ENCODE peak calls at places on chromosomes 11 and 22, in six cellular contexts. H is GM12865; X is stimulated activated CD8-positive, alpha-beta memory T cell treated with anti-CD3 and anti-CD28 coated beads, Interleukin-15, amount 100 ng/mL, for 4 hours; B is COR-L47; F is NB4; D is SJSA1. K is an unnamed sample.

GRCh38 chr11:31397239-31397834 is 27.7 kb downstream of the DNAJC24 start:
- DNase-seq in H (peak), F (peak), D (peak), X (no peak), B (peak), K (no peak)

GRCh38 chr11:19817870-19818269 is 105.2 kb downstream of the NAV2 start:
- DNase-seq in B (no peak), H (no peak), F (no peak), D (no peak), X (no peak), K (no peak)

GRCh38 chr22:28674121-28674563 is 5.5 kb downstream of the TTC28 start:
- DNase-seq in X (no peak), D (peak), H (peak), B (no peak), F (peak), K (peak)

GRCh38 chr22:36447634-36448033 is 33.8 kb downstream of the TXN2 start:
- DNase-seq in D (no peak), F (peak), X (no peak), H (no peak), B (no peak), K (peak)

GRCh38 chr11:1226981-1227550 is 4.2 kb downstream of the MUC5B start:
- DNase-seq in B (no peak), X (no peak), H (no peak), F (no peak), D (no peak), K (no peak)

GRCh38 chr11:134024420-134025085 is 44.3 kb upstream of the JAM3 start:
- DNase-seq in B (no peak), H (no peak), F (no peak), D (peak), X (no peak), K (no peak)

GRCh38 chr11:79168530-79169110 is 272.2 kb downstream of the TENM4 start:
- DNase-seq in H (no peak), F (no peak), B (no peak), D (no peak), X (no peak), K (no peak)

GRCh38 chr22:49533886-49534285 is 293.8 kb downstream of the BRD1 start:
- DNase-seq in D (no peak), F (no peak), B (no peak), X (no peak), H (no peak), K (no peak)

GRCh38 chr11:116275634-116276033 is 497.2 kb downstream of the BUD13 start:
- DNase-seq in F (no peak), H (peak), B (no peak), X (no peak), D (no peak), K (no peak)

GRCh38 chr22:43109921-43110443 is 568 bp upstream of the BIK start:
- DNase-seq in B (no peak), X (no peak), H (no peak), D (no peak), F (no peak), K (no peak)

GRCh38 chr22:32055069-32055468 is 12.0 kb downstream of the SLC5A1 start:
- DNase-seq in B (no peak), H (no peak), F (no peak), X (no peak), D (no peak), K (no peak)

GRCh38 chr11:7826316-7826715 is 29.6 kb upstream of the OR5P2 start:
- DNase-seq in F (no peak), H (no peak), B (no peak), D (no peak), X (no peak), K (no peak)

GRCh38 chr11:122116591-122116990 is 576 bp upstream of the BLID start:
- DNase-seq in D (no peak), H (no peak), X (no peak), F (no peak), B (no peak), K (no peak)

GRCh38 chr11:8985462-8985861 is 18.3 kb downstream of the NRIP3 start:
- DNase-seq in X (no peak), D (no peak), B (no peak), H (no peak), F (no peak), K (no peak)

GRCh38 chr11:72430743-72431570 is 3.4 kb downstream of the CLPB start:
- DNase-seq in X (no peak), H (peak), F (peak), D (no peak), B (peak), K (peak)

GRCh38 chr11:7072401-7073028 is 16.3 kb upstream of the RBMXL2 start:
- DNase-seq in H (no peak), F (no peak), B (no peak), X (no peak), D (no peak), K (no peak)

GRCh38 chr11:117600261-117600783 is 196.7 kb downstream of the DSCAML1 start:
- DNase-seq in H (no peak), D (no peak), X (no peak), B (peak), F (no peak), K (no peak)

GRCh38 chr11:3221408-3222002 is 2.9 kb upstream of the MRGPRG start:
- DNase-seq in X (no peak), H (no peak), B (no peak), D (no peak), F (no peak), K (no peak)

GRCh38 chr11:109062445-109062844 is 359.5 kb upstream of the C11orf87 start:
- DNase-seq in F (no peak), B (no peak), X (no peak), H (no peak), D (no peak), K (no peak)

GRCh38 chr11:110919241-110919893 is 207.1 kb upstream of the ARHGAP20 start:
- DNase-seq in H (peak), B (no peak), X (no peak), D (no peak), F (no peak), K (no peak)

GRCh38 chr11:2810401-2811205 is 75.0 kb downstream of the CDKN1C start:
- DNase-seq in D (no peak), H (no peak), F (no peak), X (no peak), B (no peak), K (no peak)

GRCh38 chr22:11598492-11599440 is 3929.2 kb upstream of the OR11H1 start:
- DNase-seq in H (no peak), F (no peak), X (no peak), B (no peak), D (no peak), K (no peak)

GRCh38 chr11:8217926-8218325 is 45.8 kb downstream of the LMO1 start:
- DNase-seq in F (no peak), D (no peak), H (no peak), B (no peak), X (no peak), K (no peak)

GRCh38 chr11:43943931-43944751 is 1.7 kb downstream of the C11orf96 start:
- DNase-seq in X (no peak), B (no peak), H (no peak), F (no peak), D (peak), K (no peak)

GRCh38 chr22:27241430-27242110 is 560.0 kb downstream of the MN1 start:
- DNase-seq in F (no peak), X (no peak), H (no peak), B (no peak), D (no peak), K (no peak)

GRCh38 chr22:36775589-36775965 is 342 bp downstream of the IFT27 start:
- DNase-seq in D (no peak), F (no peak), H (peak), B (peak), X (no peak), K (no peak)